ENCODE peak calls at places on chromosomes 3 and 15, in four cellular contexts. G is hepatocyte, F is psoas muscle, P is endodermal cell. Y is an unnamed sample.

GRCh38 chr15:70480196-70480856 is 283.0 kb downstream of the UACA start:
- DNase-seq in G (no peak), P (no peak), F (no peak), Y (no peak)

GRCh38 chr15:80906159-80906775 is 83.4 kb downstream of the MESD start:
- DNase-seq in F (peak; percentile 47), G (no peak), P (no peak), Y (no peak)

GRCh38 chr3:25889132-25889917 is 99.4 kb downstream of the OXSM start:
- DNase-seq in F (no peak), P (peak; percentile 60), G (no peak), Y (no peak)

GRCh38 chr15:85504739-85505676 is 124.6 kb downstream of the AKAP13 start:
- DNase-seq in P (peak; percentile 58), G (peak; percentile 74), F (no peak), Y (peak; percentile 53)

GRCh38 chr3:132317229-132317948 is at the start of gene ACP3:
- DNase-seq in P (peak; percentile 66), G (peak; percentile 57), F (peak; percentile 18), Y (no peak)

GRCh38 chr15:95284933-95285401 is 1045.5 kb upstream of the NR2F2 start:
- DNase-seq in G (no peak), F (no peak), P (peak; percentile 58), Y (no peak)

GRCh38 chr3:76065975-76066374 is 280.6 kb upstream of the ZNF717 start:
- DNase-seq in P (no peak), G (no peak), F (no peak), Y (no peak)

GRCh38 chr3:119643528-119643927 is 16.9 kb downstream of the POPDC2 start:
- DNase-seq in P (no peak), F (no peak), G (no peak), Y (no peak)

GRCh38 chr3:69252631-69253030 is 130.2 kb upstream of the LMOD3 start:
- DNase-seq in G (no peak), P (no peak), F (no peak), Y (no peak)

GRCh38 chr15:46312133-46312740 is 677.4 kb downstream of the SQOR start:
- DNase-seq in F (peak; percentile 46), G (peak; percentile 88), P (peak; percentile 95), Y (peak; percentile 85)

GRCh38 chr3:127644641-127645040 is 15.7 kb downstream of the PODXL2 start:
- DNase-seq in G (no peak), P (no peak), F (no peak), Y (no peak)

GRCh38 chr15:52262364-52262763 is 33.2 kb downstream of the MYO5C start:
- DNase-seq in F (no peak), P (peak; percentile 61), G (no peak), Y (no peak)

GRCh38 chr15:74269362-74270035 is 33.4 kb downstream of the CCDC33 start:
- DNase-seq in F (no peak), P (no peak), G (no peak), Y (no peak)

GRCh38 chr15:55277116-55277564 is 12.5 kb downstream of the RAB27A start:
- DNase-seq in P (no peak), F (no peak), G (no peak), Y (no peak)

GRCh38 chr3:191133359-191133758 is 65.7 kb upstream of the OSTN start:
- DNase-seq in F (no peak), G (no peak), P (no peak), Y (no peak)

GRCh38 chr15:38517312-38517711 is 47.3 kb downstream of the RASGRP1 start:
- DNase-seq in G (no peak), P (no peak), F (no peak), Y (no peak)

GRCh38 chr3:67375961-67376360 is 278.5 kb downstream of the SUCLG2 start:
- DNase-seq in G (no peak), F (no peak), P (no peak), Y (no peak)

GRCh38 chr3:45597581-45597980 is 3.0 kb downstream of the LIMD1 start:
- DNase-seq in G (no peak), F (no peak), P (no peak), Y (no peak)

GRCh38 chr3:57646723-57647122 is 46.2 kb downstream of the DENND6A start:
- DNase-seq in G (peak; percentile 14), P (no peak), F (no peak), Y (no peak)

GRCh38 chr3:129144786-129145185 is 16.1 kb downstream of the ISY1 start:
- DNase-seq in G (no peak), F (no peak), P (no peak), Y (no peak)

GRCh38 chr3:27479816-27480543 is 4.2 kb downstream of the SLC4A7 start:
- DNase-seq in P (no peak), F (no peak), G (no peak), Y (no peak)

GRCh38 chr3:49020335-49021212 is 1.3 kb upstream of the NDUFAF3 start:
- DNase-seq in F (peak; percentile 61), P (peak; percentile 72), G (peak; percentile 72), Y (peak; percentile 60)

GRCh38 chr15:100902436-100903190 is 16.5 kb upstream of the LRRK1 start:
- DNase-seq in G (peak; percentile 73), P (peak; percentile 28), F (peak; percentile 80), Y (no peak)

GRCh38 chr3:175001091-175001490 is 142.0 kb downstream of the NAALADL2 start:
- DNase-seq in G (no peak), P (no peak), F (no peak), Y (no peak)

DNA sequence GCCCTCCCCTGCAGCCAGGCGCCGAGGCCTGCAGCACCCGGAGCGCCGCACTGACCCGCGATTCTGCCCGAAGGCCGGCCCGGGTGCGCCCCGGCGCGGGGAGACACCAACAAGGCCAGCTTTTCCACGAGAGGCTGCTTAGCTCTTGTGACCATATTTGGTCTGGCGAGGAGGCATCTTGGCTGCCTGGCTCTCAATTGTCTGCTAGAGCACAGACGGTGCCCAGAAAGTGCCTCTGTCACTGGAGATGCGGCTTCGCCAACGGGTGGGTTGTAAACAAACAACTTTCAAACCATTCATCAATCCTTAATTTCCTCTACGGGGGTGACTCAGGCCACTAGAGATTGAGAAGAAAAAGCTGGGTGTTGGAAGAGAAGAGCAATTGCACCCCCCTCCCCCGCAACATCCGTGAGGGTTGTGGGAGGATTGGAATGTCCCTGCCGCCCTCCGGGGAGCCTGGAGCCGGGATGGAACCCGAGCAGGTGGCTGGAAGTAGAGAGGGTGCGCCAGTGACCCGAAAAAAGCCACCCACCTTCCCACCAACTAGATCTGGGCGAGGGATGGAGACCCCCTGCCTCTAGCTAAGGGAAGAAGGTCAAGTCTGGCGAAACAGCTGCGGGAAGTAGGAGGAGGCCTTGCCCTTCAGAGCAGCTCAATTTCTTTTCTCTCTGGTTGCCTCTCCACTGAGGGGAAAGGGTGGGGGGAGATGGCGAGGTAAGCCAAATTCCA is 783 bp upstream of the WWTR1 start:
- DNase-seq in G (peak; percentile 84), F (peak; percentile 77), P (peak; percentile 85), Y (peak; percentile 19)
- TF ChIP-seq CTCF in G (peak; percentile 37), F (peak; percentile 24), P (peak; percentile 18), Y (no peak)

GRCh38 chr3:59515936-59516335 is 466.1 kb upstream of the CFAP20DC start:
- DNase-seq in F (no peak), P (peak; percentile 41), G (no peak), Y (no peak)

GRCh38 chr3:59518268-59518667 is 468.4 kb upstream of the CFAP20DC start:
- DNase-seq in G (no peak), P (no peak), F (no peak), Y (no peak)

GRCh38 chr3:59522550-59522949 is 472.7 kb upstream of the CFAP20DC start:
- DNase-seq in F (no peak), G (no peak), P (no peak), Y (no peak)

GRCh38 chr3:59517448-59517847 is 467.6 kb upstream of the CFAP20DC start:
- DNase-seq in G (no peak), F (no peak), P (no peak), Y (no peak)

GRCh38 chr3:59519094-59519493 is 469.3 kb upstream of the CFAP20DC start:
- DNase-seq in P (peak; percentile 59), F (no peak), G (no peak), Y (no peak)
- H3K36me3 ChIP-seq in P (no peaks in the 10 kb centered on the region), F (no peaks in the 10 kb centered on the region), G (no peaks in the 10 kb centered on the region), Y (no peaks in the 10 kb centered on the region)

GRCh38 chr3:81419196-81419595 is 342.2 kb downstream of the GBE1 start:
- DNase-seq in P (no peak), G (peak; percentile 15), F (no peak), Y (no peak)
- TF ChIP-seq CTCF in P (peak; percentile 79), G (peak; percentile 61), F (peak; percentile 39), Y (no peak)

DNA sequence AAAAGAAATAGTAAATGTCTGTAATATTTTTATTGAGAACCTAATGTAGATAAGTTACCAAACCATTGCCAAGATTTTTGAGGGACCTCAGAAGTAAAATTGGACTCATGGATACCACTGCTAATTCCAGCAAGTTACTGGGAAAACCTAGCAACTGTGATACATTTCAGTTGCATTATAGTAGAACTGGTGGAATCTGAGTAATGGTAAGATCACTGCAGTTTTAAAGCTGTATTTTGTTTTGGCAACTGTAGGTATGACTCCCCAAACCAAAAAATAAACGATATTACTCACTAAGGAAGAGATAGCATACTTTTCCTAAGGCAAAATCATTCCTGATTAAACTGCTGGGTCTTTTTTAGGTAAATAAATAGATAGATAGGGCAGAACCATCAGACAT is 54.0 kb downstream of the ARMC8 start:
- DNase-seq in F (no peak), G (no peak), P (no peak), Y (no peak)
- H3K36me3 ChIP-seq in F (peaks cover 3% of the 10 kb centered on the region), G (no peaks in the 10 kb centered on the region), P (peaks cover 85% of the 10 kb centered on the region), Y (peaks cover 56% of the 10 kb centered on the region)

DNA sequence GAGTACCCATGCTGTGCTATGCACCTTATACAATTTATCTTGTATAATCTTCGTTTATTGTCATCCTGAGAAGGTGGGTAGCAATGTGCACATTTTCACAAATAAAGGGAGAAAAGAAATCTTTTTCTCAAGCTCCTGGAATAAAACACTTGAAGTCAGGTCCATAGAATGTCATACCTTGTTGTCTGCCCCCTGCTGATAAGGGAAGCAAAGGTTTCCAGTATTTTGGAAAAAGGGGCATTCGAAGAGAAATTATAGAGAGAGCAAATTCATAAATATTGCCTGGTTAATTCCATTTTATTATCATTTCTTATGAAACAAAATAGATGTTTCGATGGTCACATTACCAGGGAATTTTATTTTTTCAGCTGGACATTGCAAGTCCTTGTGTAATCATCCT is 277.8 kb downstream of the RAP2B start:
- DNase-seq in G (no peak), F (no peak), P (no peak), Y (no peak)
- TF ChIP-seq CTCF in G (no peak), F (no peak), P (peak; percentile 17), Y (no peak)

Y was measured in WERI-Rb-1.